ENCODE peak calls at places on chromosomes 3 and 15, in five cellular contexts. One of them, this sample, is unnamed.

GRCh38 chr15:85554852-85555521 is 174.6 kb downstream of the AKAP13 start:
- DNase-seq in neural crest cell: no peak
- DNase-seq in LNCaP clone FGC: no peak
- DNase-seq in BJ: no peak
- DNase-seq in HFFc6: no peak
- DNase-seq in this sample: no peak

GRCh38 chr15:74957301-74958035 is 896 bp upstream of the RPP25 start:
- DNase-seq in neural crest cell: no peak
- DNase-seq in LNCaP clone FGC: no peak
- DNase-seq in BJ: no peak
- DNase-seq in HFFc6: no peak
- DNase-seq in this sample: no peak

GRCh38 chr3:106397004-106397403 is 528.2 kb upstream of the CBLB start:
- DNase-seq in neural crest cell: no peak
- DNase-seq in LNCaP clone FGC: no peak
- DNase-seq in BJ: no peak
- DNase-seq in HFFc6: no peak
- DNase-seq in this sample: no peak

GRCh38 chr3:24704496-24704895 is 209.8 kb upstream of the THRB start:
- DNase-seq in neural crest cell: no peak
- DNase-seq in LNCaP clone FGC: peak
- DNase-seq in BJ: no peak
- DNase-seq in HFFc6: no peak
- DNase-seq in this sample: no peak

GRCh38 chr3:127450331-127450730 is 140.2 kb downstream of the TPRA1 start:
- DNase-seq in neural crest cell: no peak
- DNase-seq in LNCaP clone FGC: no peak
- DNase-seq in BJ: no peak
- DNase-seq in HFFc6: no peak
- DNase-seq in this sample: no peak

GRCh38 chr3:105537371-105538075 is 170.8 kb downstream of the ALCAM start:
- DNase-seq in neural crest cell: no peak
- DNase-seq in LNCaP clone FGC: no peak
- DNase-seq in BJ: no peak
- DNase-seq in HFFc6: no peak
- DNase-seq in this sample: no peak

GRCh38 chr3:119673875-119674274 is 3.3 kb downstream of the COX17 start:
- DNase-seq in neural crest cell: no peak
- DNase-seq in LNCaP clone FGC: no peak
- DNase-seq in BJ: no peak
- DNase-seq in HFFc6: no peak
- DNase-seq in this sample: no peak

GRCh38 chr15:60899322-60899966 is 329.7 kb downstream of the RORA start:
- DNase-seq in neural crest cell: no peak
- DNase-seq in LNCaP clone FGC: no peak
- DNase-seq in BJ: no peak
- DNase-seq in HFFc6: no peak
- DNase-seq in this sample: no peak

GRCh38 chr3:32278714-32279113 is 40.2 kb downstream of the CMTM8 start:
- DNase-seq in neural crest cell: no peak
- DNase-seq in LNCaP clone FGC: no peak
- DNase-seq in BJ: no peak
- DNase-seq in HFFc6: peak
- DNase-seq in this sample: no peak

GRCh38 chr3:110902453-110903085 is 169.0 kb upstream of the NECTIN3 start:
- DNase-seq in neural crest cell: no peak
- DNase-seq in LNCaP clone FGC: no peak
- DNase-seq in BJ: no peak
- DNase-seq in HFFc6: no peak
- DNase-seq in this sample: no peak

GRCh38 chr3:53114011-53114400 is 16.2 kb downstream of the RFT1 start:
- DNase-seq in neural crest cell: peak
- DNase-seq in LNCaP clone FGC: no peak
- DNase-seq in BJ: no peak
- DNase-seq in HFFc6: peak
- DNase-seq in this sample: peak
- TF ChIP-seq CTCF in neural crest cell: peak
- TF ChIP-seq CTCF in LNCaP clone FGC: peak
- TF ChIP-seq CTCF in BJ: peak
- TF ChIP-seq CTCF in HFFc6: peak
- TF ChIP-seq CTCF in this sample: peak

GRCh38 chr3:62562017-62562416 is 188.7 kb upstream of the FEZF2 start:
- DNase-seq in neural crest cell: no peak
- DNase-seq in LNCaP clone FGC: no peak
- DNase-seq in BJ: peak
- DNase-seq in HFFc6: peak
- DNase-seq in this sample: peak

GRCh38 chr3:62557983-62558382 is 184.6 kb upstream of the FEZF2 start:
- DNase-seq in neural crest cell: no peak
- DNase-seq in LNCaP clone FGC: no peak
- DNase-seq in BJ: no peak
- DNase-seq in HFFc6: no peak
- DNase-seq in this sample: no peak

GRCh38 chr3:62558549-62559112 is 185.3 kb upstream of the FEZF2 start:
- DNase-seq in neural crest cell: peak
- DNase-seq in LNCaP clone FGC: no peak
- DNase-seq in BJ: no peak
- DNase-seq in HFFc6: no peak
- DNase-seq in this sample: no peak

GRCh38 chr3:62557450-62557849 is 184.1 kb upstream of the FEZF2 start:
- DNase-seq in neural crest cell: no peak
- DNase-seq in LNCaP clone FGC: no peak
- DNase-seq in BJ: no peak
- DNase-seq in HFFc6: no peak
- DNase-seq in this sample: no peak

DNA sequence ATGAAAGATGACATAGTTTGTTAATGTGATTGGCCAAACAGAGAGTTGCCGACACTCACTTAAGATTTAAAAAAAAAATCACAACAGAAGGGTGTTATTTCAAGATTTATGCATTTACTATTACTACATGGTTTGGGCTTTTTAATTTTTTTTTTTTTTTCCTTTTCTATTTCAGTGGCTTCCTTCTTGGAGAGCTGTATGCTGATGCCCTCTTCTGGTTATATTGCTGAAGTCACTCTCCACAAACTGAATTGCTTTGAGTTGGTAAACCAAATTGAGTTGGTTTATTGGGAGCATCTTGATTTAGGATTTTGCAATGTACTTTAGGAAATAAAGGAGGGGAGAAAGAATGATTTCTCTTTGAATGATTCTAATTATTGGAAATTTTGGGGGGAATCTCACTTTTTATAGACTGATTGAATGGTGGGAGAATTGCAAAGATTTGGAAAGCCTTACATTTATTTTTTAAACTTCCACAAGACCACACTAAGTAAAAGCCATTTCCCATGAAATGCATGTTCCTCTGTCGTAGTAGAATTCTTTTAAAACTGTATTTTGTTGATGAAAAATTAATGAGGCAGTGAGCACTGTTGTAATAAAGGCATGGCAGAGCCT is 186.6 kb upstream of the FEZF2 start:
- DNase-seq in neural crest cell: no peak
- DNase-seq in LNCaP clone FGC: no peak
- DNase-seq in BJ: peak
- DNase-seq in HFFc6: peak
- DNase-seq in this sample: peak
- TF ChIP-seq CTCF in neural crest cell: peak
- TF ChIP-seq CTCF in LNCaP clone FGC: peak
- TF ChIP-seq CTCF in BJ: peak
- TF ChIP-seq CTCF in HFFc6: peak
- TF ChIP-seq CTCF in this sample: peak

GRCh38 chr3:8423307-8423706 is 78.3 kb upstream of the LMCD1 start:
- DNase-seq in neural crest cell: no peak
- DNase-seq in LNCaP clone FGC: no peak
- DNase-seq in BJ: no peak
- DNase-seq in HFFc6: no peak
- DNase-seq in this sample: no peak
- TF ChIP-seq CTCF in neural crest cell: no peak
- TF ChIP-seq CTCF in LNCaP clone FGC: peak
- TF ChIP-seq CTCF in BJ: no peak
- TF ChIP-seq CTCF in HFFc6: peak
- TF ChIP-seq CTCF in this sample: no peak

DNA sequence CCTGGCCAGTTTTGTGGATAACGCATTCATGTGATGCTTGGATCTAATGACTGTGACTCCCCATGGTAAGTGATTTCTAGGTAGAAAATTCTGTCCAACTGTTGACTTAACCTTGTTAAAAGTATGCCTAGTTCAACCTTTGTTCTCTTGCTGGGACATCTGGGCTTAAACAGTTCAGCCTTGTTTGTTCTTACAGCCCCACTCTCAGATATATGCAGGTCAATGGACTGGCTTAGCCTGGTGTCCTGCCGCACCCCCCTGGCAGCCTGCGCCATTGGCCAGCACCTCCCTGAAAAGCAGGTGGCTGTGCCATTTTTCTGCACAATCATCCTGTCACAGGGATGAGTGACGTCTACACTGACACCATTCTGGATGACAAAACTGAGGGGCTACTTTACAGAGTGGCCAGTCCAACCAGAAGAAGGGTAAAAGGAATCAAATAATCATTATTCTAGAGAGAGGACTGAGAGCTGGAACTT is 244.7 kb upstream of the ONECUT1 start:
- DNase-seq in neural crest cell: no peak
- DNase-seq in LNCaP clone FGC: no peak
- DNase-seq in BJ: no peak
- DNase-seq in HFFc6: no peak
- DNase-seq in this sample: no peak
- TF ChIP-seq CTCF in neural crest cell: no peak
- TF ChIP-seq CTCF in LNCaP clone FGC: no peak
- TF ChIP-seq CTCF in BJ: no peak
- TF ChIP-seq CTCF in HFFc6: no peak
- TF ChIP-seq CTCF in this sample: no peak

This sample was measured in HFF-Myc.